ENCODE peak calls at places on chromosomes 3 and 15, in five cellular contexts. M is transverse colon, E is esophagus muscularis mucosa, U is prostate gland, J is heart left ventricle. Z is an unnamed sample.

GRCh38 chr3:6608843-6609242 is 252.1 kb upstream of the GRM7 start:
- DNase-seq in M (no peak), E (no peak), U (no peak), J (no peak), Z (no peak)

GRCh38 chr3:174408310-174408709 is 450.8 kb upstream of the NAALADL2 start:
- DNase-seq in M (no peak), E (no peak), U (no peak), J (no peak), Z (no peak)

GRCh38 chr15:70812827-70813364 is 41.1 kb downstream of the LARP6 start:
- DNase-seq in M (no peak), E (no peak), U (no peak), J (no peak), Z (no peak)

GRCh38 chr3:133444071-133444774 is 44.4 kb downstream of the BFSP2 start:
- DNase-seq in M (peak; percentile 29), E (no peak), U (peak; percentile 59), J (no peak), Z (no peak)

GRCh38 chr3:69212411-69213160 is 90.2 kb upstream of the LMOD3 start:
- DNase-seq in M (no peak), E (no peak), U (no peak), J (no peak), Z (no peak)

GRCh38 chr3:73727854-73728253 is 103.1 kb upstream of the PDZRN3 start:
- DNase-seq in M (no peak), E (no peak), U (no peak), J (no peak), Z (no peak)

GRCh38 chr3:102896851-102897621 is 462.2 kb downstream of the ZPLD1 start:
- DNase-seq in M (no peak), E (no peak), U (no peak), J (no peak), Z (no peak)

GRCh38 chr3:48058089-48058488 is 41.9 kb upstream of the MAP4 start:
- DNase-seq in M (no peak), E (no peak), U (no peak), J (no peak), Z (no peak)

GRCh38 chr3:134449277-134449676 is 36.5 kb downstream of the ANAPC13 start:
- DNase-seq in M (peak; percentile 39), E (peak; percentile 79), U (peak; percentile 46), J (peak; percentile 29), Z (peak; percentile 66)

GRCh38 chr3:45607790-45608189 is 13.2 kb downstream of the LIMD1 start:
- DNase-seq in M (no peak), E (no peak), U (no peak), J (no peak), Z (no peak)

GRCh38 chr3:13215940-13216546 is 142.8 kb upstream of the IQSEC1 start:
- DNase-seq in M (no peak), E (no peak), U (no peak), J (no peak), Z (no peak)

DNA sequence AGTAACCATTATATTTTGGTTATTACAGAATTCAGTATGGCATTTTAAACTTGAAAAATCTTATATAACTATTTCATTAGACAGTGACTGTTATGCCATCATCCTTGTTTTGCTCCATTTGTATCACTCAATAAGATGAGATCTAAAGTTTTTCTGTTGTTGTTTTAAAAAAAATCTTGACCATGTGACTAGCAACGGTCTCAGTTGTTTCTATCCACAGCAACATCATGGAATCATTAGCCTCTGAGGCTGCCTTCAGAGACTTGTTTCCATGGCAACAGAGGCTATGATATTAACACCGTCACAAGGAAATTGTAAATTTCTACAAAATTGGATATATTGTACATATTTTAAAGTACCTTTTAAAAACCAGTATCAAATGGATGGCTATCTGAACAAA is 129.8 kb downstream of the DLG1 start:
- DNase-seq in M (no peak), E (no peak), U (no peak), J (no peak), Z (no peak)
- H3K27ac ChIP-seq in M (no peak overlapping the region), E (no peak overlapping the region), U (no peak overlapping the region), J (no peak overlapping the region), Z (no peak overlapping the region)

GRCh38 chr15:85374831-85375230 is 5.6 kb upstream of the AKAP13 start:
- DNase-seq in M (no peak), E (no peak), U (no peak), J (no peak), Z (no peak)
- H3K4me1 ChIP-seq in M (peaks cover 6% of the 10 kb centered on the region), E (peaks cover 7% of the 10 kb centered on the region), U (no peaks in the 10 kb centered on the region), J (peaks cover 6% of the 10 kb centered on the region), Z (no peaks in the 10 kb centered on the region)

GRCh38 chr3:196568246-196569002 is at the start of the genes FBXO45 and WDR53:
- DNase-seq in M (peak; percentile 96), E (peak; percentile 98), U (peak; percentile 93), J (peak; percentile 97), Z (peak; percentile 97)
- TF ChIP-seq POLR2A in M (peak; percentile 86), E (peak; percentile 75), U (peak; percentile 70), J (no peak), Z (no peak)

DNA sequence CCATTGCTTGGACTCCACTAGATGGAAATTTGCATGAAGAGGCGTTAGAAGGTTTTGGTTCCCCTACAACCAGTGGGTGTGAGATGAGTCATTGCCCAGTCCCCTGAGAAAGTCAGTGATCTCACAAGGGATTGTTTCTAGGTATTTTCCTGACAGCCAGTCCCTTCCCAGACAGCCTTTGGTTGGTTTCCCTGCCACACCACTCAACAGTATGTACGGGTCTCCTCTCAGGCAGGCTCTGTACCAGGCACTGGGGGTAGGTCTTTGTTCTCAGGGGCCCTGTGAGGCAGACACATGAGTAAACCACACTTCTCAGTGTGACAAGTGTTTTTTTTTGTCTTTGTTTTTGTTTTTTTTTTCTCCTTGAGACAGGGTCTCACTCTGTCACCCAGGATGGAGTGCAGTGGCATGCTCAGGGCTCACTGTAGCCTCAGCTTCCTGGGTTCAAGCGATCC is 4.0 kb downstream of the LAMP3 start:
- DNase-seq in M (no peak), E (no peak), U (no peak), J (no peak), Z (no peak)
- H3K27ac ChIP-seq in M (no peak overlapping the region), E (no peak overlapping the region), U (no peak overlapping the region), J (no peak overlapping the region), Z (no peak overlapping the region)

GRCh38 chr3:187924651-187925050 is 179.4 kb upstream of the BCL6 start:
- DNase-seq in M (no peak), E (no peak), U (no peak), J (no peak), Z (no peak)

GRCh38 chr3:187921391-187921790 is 176.1 kb upstream of the BCL6 start:
- DNase-seq in M (no peak), E (no peak), U (no peak), J (no peak), Z (no peak)

GRCh38 chr3:187920871-187921270 is 175.6 kb upstream of the BCL6 start:
- DNase-seq in M (peak; percentile 29), E (no peak), U (no peak), J (peak; percentile 29), Z (no peak)

GRCh38 chr3:187925326-187925725 is 180.1 kb upstream of the BCL6 start:
- DNase-seq in M (no peak), E (no peak), U (no peak), J (no peak), Z (no peak)

GRCh38 chr3:187922704-187923393 is 177.6 kb upstream of the BCL6 start:
- DNase-seq in M (no peak), E (no peak), U (no peak), J (no peak), Z (no peak)
- H3K4me1 ChIP-seq in M (peaks cover 5% of the 10 kb centered on the region), E (peaks cover 19% of the 10 kb centered on the region), U (no peaks in the 10 kb centered on the region), J (no peaks in the 10 kb centered on the region), Z (no peaks in the 10 kb centered on the region)

GRCh38 chr15:62165029-62165792 is at the start of gene C2CD4B:
- DNase-seq in M (peak; percentile 72), E (no peak), U (peak; percentile 42), J (peak; percentile 71), Z (peak; percentile 49)
- TF ChIP-seq POLR2A in M (peak; percentile 72), E (peak; percentile 34), U (peak; percentile 70), J (no peak), Z (no peak)

GRCh38 chr3:189122120-189122519 is 49.7 kb upstream of the TPRG1 start:
- DNase-seq in M (no peak), E (no peak), U (no peak), J (no peak), Z (no peak)
- H3K27ac ChIP-seq in M (peak overlapping the region; percentile 55), E (peak overlapping the region; percentile 48), U (no peak overlapping the region), J (peak overlapping the region; percentile 53), Z (peak overlapping the region; percentile 63)

Z was measured in thyroid gland.